ENCODE peak calls at places on chromosome X, in eight cellular contexts. One of them, this sample, is unnamed.

GRCh38 chrX:9429767-9430166 is 35.1 kb upstream of the TBL1X start:
- DNase-seq in endodermal cell: no peak
- DNase-seq in Caco-2: no peak
- DNase-seq in neural progenitor cell: no peak
- DNase-seq in cardiac muscle cell: no peak
- DNase-seq in AG10803: no peak
- DNase-seq in astrocyte of the spinal cord: no peak
- DNase-seq in IMR-90: no peak
- DNase-seq in this sample: no peak

GRCh38 chrX:133923113-133923512 is 62.3 kb downstream of the GPC3 start:
- DNase-seq in endodermal cell: no peak
- DNase-seq in Caco-2: no peak
- DNase-seq in neural progenitor cell: no peak
- DNase-seq in cardiac muscle cell: peak
- DNase-seq in AG10803: no peak
- DNase-seq in astrocyte of the spinal cord: no peak
- DNase-seq in IMR-90: no peak
- DNase-seq in this sample: no peak

GRCh38 chrX:141989134-141989533 is 85.4 kb downstream of the MAGEC1 start:
- DNase-seq in endodermal cell: no peak
- DNase-seq in Caco-2: no peak
- DNase-seq in neural progenitor cell: no peak
- DNase-seq in cardiac muscle cell: peak
- DNase-seq in AG10803: no peak
- DNase-seq in astrocyte of the spinal cord: peak
- DNase-seq in IMR-90: no peak
- DNase-seq in this sample: peak

GRCh38 chrX:38095971-38096529 is 89.7 kb downstream of the SYTL5 start:
- DNase-seq in endodermal cell: no peak
- DNase-seq in Caco-2: no peak
- DNase-seq in neural progenitor cell: no peak
- DNase-seq in cardiac muscle cell: no peak
- DNase-seq in AG10803: no peak
- DNase-seq in astrocyte of the spinal cord: peak
- DNase-seq in IMR-90: peak
- DNase-seq in this sample: peak

GRCh38 chrX:33735182-33735581 is 396.9 kb downstream of the FAM47A start:
- DNase-seq in endodermal cell: no peak
- DNase-seq in Caco-2: no peak
- DNase-seq in neural progenitor cell: no peak
- DNase-seq in cardiac muscle cell: no peak
- DNase-seq in AG10803: no peak
- DNase-seq in astrocyte of the spinal cord: no peak
- DNase-seq in IMR-90: no peak
- DNase-seq in this sample: no peak

GRCh38 chrX:55342533-55343501 is 78.1 kb upstream of the PAGE3 start:
- DNase-seq in endodermal cell: peak
- DNase-seq in Caco-2: no peak
- DNase-seq in neural progenitor cell: peak
- DNase-seq in cardiac muscle cell: peak
- DNase-seq in AG10803: peak
- DNase-seq in astrocyte of the spinal cord: no peak
- DNase-seq in IMR-90: no peak
- DNase-seq in this sample: no peak

GRCh38 chrX:119177278-119177677 is 49.7 kb upstream of the KIAA1210 start:
- DNase-seq in endodermal cell: no peak
- DNase-seq in Caco-2: no peak
- DNase-seq in neural progenitor cell: no peak
- DNase-seq in cardiac muscle cell: no peak
- DNase-seq in AG10803: no peak
- DNase-seq in astrocyte of the spinal cord: no peak
- DNase-seq in IMR-90: no peak
- DNase-seq in this sample: no peak

GRCh38 chrX:71195959-71196727 is 26.9 kb upstream of the GJB1 start:
- DNase-seq in endodermal cell: peak
- DNase-seq in Caco-2: no peak
- DNase-seq in neural progenitor cell: no peak
- DNase-seq in cardiac muscle cell: no peak
- DNase-seq in AG10803: no peak
- DNase-seq in astrocyte of the spinal cord: no peak
- DNase-seq in IMR-90: no peak
- DNase-seq in this sample: no peak

GRCh38 chrX:106000203-106000602 is 38.3 kb downstream of the SERPINA7 start:
- DNase-seq in endodermal cell: no peak
- DNase-seq in Caco-2: no peak
- DNase-seq in neural progenitor cell: no peak
- DNase-seq in cardiac muscle cell: no peak
- DNase-seq in AG10803: no peak
- DNase-seq in astrocyte of the spinal cord: no peak
- DNase-seq in IMR-90: no peak
- DNase-seq in this sample: no peak

GRCh38 chrX:15849555-15849954 is 5.1 kb downstream of the AP1S2 start:
- DNase-seq in endodermal cell: peak
- DNase-seq in Caco-2: no peak
- DNase-seq in neural progenitor cell: peak
- DNase-seq in cardiac muscle cell: peak
- DNase-seq in AG10803: no peak
- DNase-seq in astrocyte of the spinal cord: peak
- DNase-seq in IMR-90: no peak
- DNase-seq in this sample: no peak

GRCh38 chrX:141220342-141221008 is 21.8 kb downstream of the SPANXC start:
- DNase-seq in endodermal cell: no peak
- DNase-seq in Caco-2: no peak
- DNase-seq in neural progenitor cell: no peak
- DNase-seq in cardiac muscle cell: peak
- DNase-seq in AG10803: peak
- DNase-seq in astrocyte of the spinal cord: peak
- DNase-seq in IMR-90: peak
- DNase-seq in this sample: peak

GRCh38 chrX:33725556-33726232 is 406.4 kb downstream of the FAM47A start:
- DNase-seq in endodermal cell: peak
- DNase-seq in Caco-2: no peak
- DNase-seq in neural progenitor cell: peak
- DNase-seq in cardiac muscle cell: no peak
- DNase-seq in AG10803: no peak
- DNase-seq in astrocyte of the spinal cord: peak
- DNase-seq in IMR-90: no peak
- DNase-seq in this sample: no peak

GRCh38 chrX:103831803-103832544 is at the start of gene RAB9B:
- DNase-seq in endodermal cell: peak
- DNase-seq in Caco-2: peak
- DNase-seq in neural progenitor cell: peak
- DNase-seq in cardiac muscle cell: peak
- DNase-seq in AG10803: no peak
- DNase-seq in astrocyte of the spinal cord: peak
- DNase-seq in IMR-90: peak
- DNase-seq in this sample: peak

GRCh38 chrX:9861711-9862110 is 75.5 kb downstream of the SHROOM2 start:
- DNase-seq in endodermal cell: no peak
- DNase-seq in Caco-2: no peak
- DNase-seq in neural progenitor cell: no peak
- DNase-seq in cardiac muscle cell: no peak
- DNase-seq in AG10803: no peak
- DNase-seq in astrocyte of the spinal cord: no peak
- DNase-seq in IMR-90: no peak
- DNase-seq in this sample: no peak

GRCh38 chrX:45068555-45068954 is 132.1 kb downstream of the DIPK2B start:
- DNase-seq in endodermal cell: no peak
- DNase-seq in Caco-2: no peak
- DNase-seq in neural progenitor cell: no peak
- DNase-seq in cardiac muscle cell: no peak
- DNase-seq in AG10803: no peak
- DNase-seq in astrocyte of the spinal cord: no peak
- DNase-seq in IMR-90: no peak
- DNase-seq in this sample: no peak

GRCh38 chrX:21926527-21927278 is 13.8 kb upstream of the SMS start:
- DNase-seq in endodermal cell: no peak
- DNase-seq in Caco-2: no peak
- DNase-seq in neural progenitor cell: no peak
- DNase-seq in cardiac muscle cell: peak
- DNase-seq in AG10803: peak
- DNase-seq in astrocyte of the spinal cord: peak
- DNase-seq in IMR-90: peak
- DNase-seq in this sample: peak

GRCh38 chrX:17944833-17945497 is 83.9 kb upstream of the RAI2 start:
- DNase-seq in endodermal cell: no peak
- DNase-seq in Caco-2: no peak
- DNase-seq in neural progenitor cell: peak
- DNase-seq in cardiac muscle cell: no peak
- DNase-seq in AG10803: peak
- DNase-seq in astrocyte of the spinal cord: no peak
- DNase-seq in IMR-90: no peak
- DNase-seq in this sample: no peak

GRCh38 chrX:106902684-106903083 is 457 bp downstream of the RIPPLY1 start:
- DNase-seq in endodermal cell: no peak
- DNase-seq in Caco-2: peak
- DNase-seq in neural progenitor cell: no peak
- DNase-seq in cardiac muscle cell: no peak
- DNase-seq in AG10803: no peak
- DNase-seq in astrocyte of the spinal cord: no peak
- DNase-seq in IMR-90: no peak
- DNase-seq in this sample: no peak

GRCh38 chrX:15675490-15675921 is 10.9 kb upstream of the CLTRN start:
- DNase-seq in endodermal cell: peak
- DNase-seq in Caco-2: peak
- DNase-seq in neural progenitor cell: peak
- DNase-seq in cardiac muscle cell: peak
- DNase-seq in AG10803: no peak
- DNase-seq in astrocyte of the spinal cord: no peak
- DNase-seq in IMR-90: no peak
- DNase-seq in this sample: peak

GRCh38 chrX:27583976-27584375 is 6.2 kb upstream of the DCAF8L2 start:
- DNase-seq in endodermal cell: no peak
- DNase-seq in Caco-2: no peak
- DNase-seq in neural progenitor cell: no peak
- DNase-seq in cardiac muscle cell: peak
- DNase-seq in AG10803: no peak
- DNase-seq in astrocyte of the spinal cord: no peak
- DNase-seq in IMR-90: peak
- DNase-seq in this sample: no peak
- H3K4me3 ChIP-seq in endodermal cell: no peak
- H3K4me3 ChIP-seq in Caco-2: no peak
- H3K4me3 ChIP-seq in neural progenitor cell: no peak
- H3K4me3 ChIP-seq in cardiac muscle cell: no peak
- H3K4me3 ChIP-seq in AG10803: no peak
- H3K4me3 ChIP-seq in astrocyte of the spinal cord: no peak
- H3K4me3 ChIP-seq in IMR-90: no peak
- H3K4me3 ChIP-seq in this sample: no peak

GRCh38 chrX:144896323-144896722 is 351.0 kb upstream of the SPANXN1 start:
- DNase-seq in endodermal cell: no peak
- DNase-seq in Caco-2: no peak
- DNase-seq in neural progenitor cell: peak
- DNase-seq in cardiac muscle cell: no peak
- DNase-seq in AG10803: no peak
- DNase-seq in astrocyte of the spinal cord: no peak
- DNase-seq in IMR-90: no peak
- DNase-seq in this sample: no peak
- TF ChIP-seq CTCF in endodermal cell: peak
- TF ChIP-seq CTCF in Caco-2: no peak
- TF ChIP-seq CTCF in neural progenitor cell: peak
- TF ChIP-seq CTCF in cardiac muscle cell: no peak
- TF ChIP-seq CTCF in AG10803: peak
- TF ChIP-seq CTCF in astrocyte of the spinal cord: no peak
- TF ChIP-seq CTCF in IMR-90: peak
- TF ChIP-seq CTCF in this sample: no peak

GRCh38 chrX:48936429-48937064 is 17.7 kb upstream of the PIM2 start:
- DNase-seq in endodermal cell: no peak
- DNase-seq in Caco-2: no peak
- DNase-seq in neural progenitor cell: no peak
- DNase-seq in cardiac muscle cell: no peak
- DNase-seq in AG10803: no peak
- DNase-seq in astrocyte of the spinal cord: no peak
- DNase-seq in IMR-90: no peak
- DNase-seq in this sample: no peak

GRCh38 chrX:48939417-48940228 is 17.8 kb downstream of the OTUD5 start:
- DNase-seq in endodermal cell: no peak
- DNase-seq in Caco-2: no peak
- DNase-seq in neural progenitor cell: no peak
- DNase-seq in cardiac muscle cell: no peak
- DNase-seq in AG10803: no peak
- DNase-seq in astrocyte of the spinal cord: no peak
- DNase-seq in IMR-90: no peak
- DNase-seq in this sample: no peak

GRCh38 chrX:48940404-48940955 is 16.9 kb downstream of the OTUD5 start:
- DNase-seq in endodermal cell: no peak
- DNase-seq in Caco-2: no peak
- DNase-seq in neural progenitor cell: no peak
- DNase-seq in cardiac muscle cell: no peak
- DNase-seq in AG10803: no peak
- DNase-seq in astrocyte of the spinal cord: no peak
- DNase-seq in IMR-90: no peak
- DNase-seq in this sample: no peak

GRCh38 chrX:48937065-48937907 is 18.5 kb upstream of the PIM2 start:
- DNase-seq in endodermal cell: peak
- DNase-seq in Caco-2: no peak
- DNase-seq in neural progenitor cell: peak
- DNase-seq in cardiac muscle cell: peak
- DNase-seq in AG10803: no peak
- DNase-seq in astrocyte of the spinal cord: peak
- DNase-seq in IMR-90: no peak
- DNase-seq in this sample: no peak

DNA sequence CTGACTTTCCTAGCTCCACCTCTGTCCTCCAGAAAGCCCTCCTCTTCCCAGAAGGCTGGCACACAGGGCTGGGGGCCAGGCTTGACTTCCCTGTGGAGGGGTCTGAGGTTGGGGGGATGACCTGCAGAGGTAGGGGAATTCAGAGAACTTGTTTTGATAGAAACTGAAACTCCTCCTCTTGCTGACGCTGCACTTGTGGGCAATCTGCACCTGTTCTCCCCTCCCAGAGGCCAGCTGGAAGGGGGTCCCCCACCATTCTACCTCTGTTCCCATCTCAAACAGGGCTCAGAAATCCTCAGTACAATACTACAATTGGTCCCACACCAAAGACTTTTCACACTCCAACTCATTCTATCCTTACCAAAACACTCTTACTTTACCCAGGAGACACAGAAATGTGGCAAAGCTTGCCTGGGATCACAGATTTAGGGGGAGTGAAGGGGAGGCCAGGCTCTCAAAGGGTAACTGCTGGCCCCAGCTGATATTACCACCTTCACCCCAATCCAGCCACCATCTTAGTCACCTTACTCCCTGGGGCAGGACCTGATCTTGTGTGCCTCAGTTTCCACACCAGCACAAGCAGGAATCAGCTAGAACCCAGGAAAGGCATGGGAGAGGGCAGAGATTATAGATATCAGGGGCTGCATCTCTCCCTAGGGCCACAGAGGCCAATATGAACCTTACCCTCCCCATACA is 18.5 kb downstream of the OTUD5 start:
- DNase-seq in endodermal cell: no peak
- DNase-seq in Caco-2: no peak
- DNase-seq in neural progenitor cell: no peak
- DNase-seq in cardiac muscle cell: no peak
- DNase-seq in AG10803: no peak
- DNase-seq in astrocyte of the spinal cord: no peak
- DNase-seq in IMR-90: no peak
- DNase-seq in this sample: no peak
- H3K4me3 ChIP-seq in endodermal cell: no peak
- H3K4me3 ChIP-seq in Caco-2: no peak
- H3K4me3 ChIP-seq in neural progenitor cell: no peak
- H3K4me3 ChIP-seq in cardiac muscle cell: no peak
- H3K4me3 ChIP-seq in AG10803: no peak
- H3K4me3 ChIP-seq in astrocyte of the spinal cord: no peak
- H3K4me3 ChIP-seq in IMR-90: no peak
- H3K4me3 ChIP-seq in this sample: no peak

GRCh38 chrX:108736509-108737479 is at the start of gene IRS4:
- DNase-seq in endodermal cell: peak
- DNase-seq in Caco-2: no peak
- DNase-seq in neural progenitor cell: peak
- DNase-seq in cardiac muscle cell: peak
- DNase-seq in AG10803: no peak
- DNase-seq in astrocyte of the spinal cord: no peak
- DNase-seq in IMR-90: no peak
- DNase-seq in this sample: no peak
- TF ChIP-seq CTCF in endodermal cell: peak
- TF ChIP-seq CTCF in Caco-2: no peak
- TF ChIP-seq CTCF in neural progenitor cell: peak
- TF ChIP-seq CTCF in cardiac muscle cell: no peak
- TF ChIP-seq CTCF in AG10803: no peak
- TF ChIP-seq CTCF in astrocyte of the spinal cord: no peak
- TF ChIP-seq CTCF in IMR-90: no peak
- TF ChIP-seq CTCF in this sample: no peak